ENCODE peak calls at places on chromosomes 12 and 14, in six cellular contexts. One of them, this sample, is unnamed.

GRCh38 chr14:95477411-95478089 is 38.9 kb downstream of the SYNE3 start:
- DNase-seq in kidney epithelial cell: no peak
- DNase-seq in fibroblast of mammary gland: no peak
- DNase-seq in ovary: no peak
- DNase-seq in lower lobe of right lung: no peak
- DNase-seq in heart left ventricle: no peak
- DNase-seq in this sample: no peak

GRCh38 chr12:53978477-53979356 is 4.0 kb upstream of the HOTAIR start:
- DNase-seq in ovary: no peak
- DNase-seq in heart left ventricle: no peak
- DNase-seq in fibroblast of mammary gland: no peak
- DNase-seq in kidney epithelial cell: no peak
- DNase-seq in lower lobe of right lung: no peak
- DNase-seq in this sample: no peak

GRCh38 chr12:56087220-56087619 is 7.3 kb downstream of the ERBB3 start:
- DNase-seq in fibroblast of mammary gland: peak; percentile 41
- DNase-seq in lower lobe of right lung: peak; percentile 94
- DNase-seq in kidney epithelial cell: no peak
- DNase-seq in heart left ventricle: peak; percentile 90
- DNase-seq in ovary: no peak
- DNase-seq in this sample: no peak

GRCh38 chr12:95117178-95117599 is 43.8 kb upstream of the NR2C1 start:
- DNase-seq in heart left ventricle: peak; percentile 50
- DNase-seq in ovary: no peak
- DNase-seq in lower lobe of right lung: no peak
- DNase-seq in fibroblast of mammary gland: peak; percentile 81
- DNase-seq in kidney epithelial cell: no peak
- DNase-seq in this sample: peak; percentile 45

GRCh38 chr12:77521458-77522115 is 309.1 kb upstream of the NAV3 start:
- DNase-seq in fibroblast of mammary gland: peak; percentile 76
- DNase-seq in ovary: no peak
- DNase-seq in heart left ventricle: no peak
- DNase-seq in lower lobe of right lung: no peak
- DNase-seq in kidney epithelial cell: no peak
- DNase-seq in this sample: no peak

GRCh38 chr12:26938660-26939185 is 453 bp downstream of the FGFR1OP2 start:
- DNase-seq in fibroblast of mammary gland: no peak
- DNase-seq in heart left ventricle: no peak
- DNase-seq in ovary: no peak
- DNase-seq in kidney epithelial cell: no peak
- DNase-seq in lower lobe of right lung: no peak
- DNase-seq in this sample: no peak

GRCh38 chr12:9387450-9387849 is 179.3 kb upstream of the PZP start:
- DNase-seq in lower lobe of right lung: no peak
- DNase-seq in heart left ventricle: no peak
- DNase-seq in fibroblast of mammary gland: no peak
- DNase-seq in ovary: no peak
- DNase-seq in kidney epithelial cell: no peak
- DNase-seq in this sample: no peak

GRCh38 chr12:107610030-107610859 is 75.4 kb upstream of the PWP1 start:
- DNase-seq in ovary: no peak
- DNase-seq in kidney epithelial cell: peak; percentile 12
- DNase-seq in fibroblast of mammary gland: peak; percentile 51
- DNase-seq in heart left ventricle: no peak
- DNase-seq in lower lobe of right lung: no peak
- DNase-seq in this sample: no peak

GRCh38 chr12:51265024-51265423 is 5.2 kb downstream of the SMAGP start:
- DNase-seq in lower lobe of right lung: no peak
- DNase-seq in kidney epithelial cell: no peak
- DNase-seq in ovary: no peak
- DNase-seq in fibroblast of mammary gland: no peak
- DNase-seq in heart left ventricle: no peak
- DNase-seq in this sample: no peak

GRCh38 chr14:34361504-34362011 is 100.5 kb downstream of the SPTSSA start:
- DNase-seq in fibroblast of mammary gland: peak; percentile 66
- DNase-seq in heart left ventricle: peak; percentile 34
- DNase-seq in lower lobe of right lung: no peak
- DNase-seq in kidney epithelial cell: no peak
- DNase-seq in ovary: no peak
- DNase-seq in this sample: no peak

GRCh38 chr14:64761441-64762043 is 57.3 kb downstream of the PLEKHG3 start:
- DNase-seq in lower lobe of right lung: peak; percentile 35
- DNase-seq in ovary: peak; percentile 67
- DNase-seq in kidney epithelial cell: no peak
- DNase-seq in heart left ventricle: peak; percentile 46
- DNase-seq in fibroblast of mammary gland: peak; percentile 31
- DNase-seq in this sample: no peak

GRCh38 chr12:88142610-88142991 is 494 bp downstream of the TMTC3 start:
- DNase-seq in fibroblast of mammary gland: no peak
- DNase-seq in heart left ventricle: peak; percentile 31
- DNase-seq in lower lobe of right lung: peak; percentile 57
- DNase-seq in kidney epithelial cell: no peak
- DNase-seq in ovary: peak; percentile 44
- DNase-seq in this sample: peak; percentile 59

GRCh38 chr12:129911437-129912049 is 7.7 kb upstream of the TMEM132D start:
- DNase-seq in lower lobe of right lung: peak; percentile 57
- DNase-seq in fibroblast of mammary gland: peak; percentile 16
- DNase-seq in heart left ventricle: no peak
- DNase-seq in kidney epithelial cell: peak; percentile 14
- DNase-seq in ovary: no peak
- DNase-seq in this sample: no peak

GRCh38 chr14:68547305-68548193 is 245.3 kb downstream of the ZFP36L1 start:
- DNase-seq in fibroblast of mammary gland: peak; percentile 99
- DNase-seq in kidney epithelial cell: no peak
- DNase-seq in ovary: peak; percentile 59
- DNase-seq in heart left ventricle: peak; percentile 88
- DNase-seq in lower lobe of right lung: no peak
- DNase-seq in this sample: no peak

GRCh38 chr12:121472150-121472905 is 72.4 kb downstream of the RNF34 start:
- DNase-seq in lower lobe of right lung: no peak
- DNase-seq in ovary: no peak
- DNase-seq in fibroblast of mammary gland: no peak
- DNase-seq in heart left ventricle: no peak
- DNase-seq in kidney epithelial cell: no peak
- DNase-seq in this sample: no peak

GRCh38 chr12:84069699-84070098 is 842.9 kb downstream of the SLC6A15 start:
- DNase-seq in lower lobe of right lung: no peak
- DNase-seq in heart left ventricle: no peak
- DNase-seq in kidney epithelial cell: no peak
- DNase-seq in fibroblast of mammary gland: peak; percentile 56
- DNase-seq in ovary: no peak
- DNase-seq in this sample: no peak

GRCh38 chr14:60642270-60642789 is 6.9 kb downstream of the SIX1 start:
- DNase-seq in lower lobe of right lung: no peak
- DNase-seq in heart left ventricle: no peak
- DNase-seq in kidney epithelial cell: no peak
- DNase-seq in ovary: no peak
- DNase-seq in fibroblast of mammary gland: no peak
- DNase-seq in this sample: no peak
- H3K4me3 ChIP-seq in lower lobe of right lung: no peak overlapping the region
- H3K4me3 ChIP-seq in heart left ventricle: no peak overlapping the region
- H3K4me3 ChIP-seq in kidney epithelial cell: no peak overlapping the region
- H3K4me3 ChIP-seq in ovary: no peak overlapping the region
- H3K4me3 ChIP-seq in fibroblast of mammary gland: no peak overlapping the region
- H3K4me3 ChIP-seq in this sample: no peak overlapping the region

GRCh38 chr14:67547224-67547780 is 14.2 kb downstream of the PLEKHH1 start:
- DNase-seq in kidney epithelial cell: no peak
- DNase-seq in ovary: no peak
- DNase-seq in fibroblast of mammary gland: no peak
- DNase-seq in lower lobe of right lung: no peak
- DNase-seq in heart left ventricle: no peak
- DNase-seq in this sample: no peak

GRCh38 chr14:67541448-67542387 is 8.6 kb downstream of the PLEKHH1 start:
- DNase-seq in kidney epithelial cell: no peak
- DNase-seq in lower lobe of right lung: no peak
- DNase-seq in heart left ventricle: no peak
- DNase-seq in fibroblast of mammary gland: no peak
- DNase-seq in ovary: no peak
- DNase-seq in this sample: peak; percentile 17

GRCh38 chr14:67539116-67539515 is 6.0 kb downstream of the PLEKHH1 start:
- DNase-seq in heart left ventricle: no peak
- DNase-seq in lower lobe of right lung: no peak
- DNase-seq in fibroblast of mammary gland: no peak
- DNase-seq in kidney epithelial cell: no peak
- DNase-seq in ovary: no peak
- DNase-seq in this sample: no peak

GRCh38 chr14:67544590-67544989 is 11.5 kb downstream of the PLEKHH1 start:
- DNase-seq in lower lobe of right lung: no peak
- DNase-seq in kidney epithelial cell: no peak
- DNase-seq in ovary: no peak
- DNase-seq in heart left ventricle: no peak
- DNase-seq in fibroblast of mammary gland: no peak
- DNase-seq in this sample: no peak
- H3K4me3 ChIP-seq in lower lobe of right lung: no peak overlapping the region
- H3K4me3 ChIP-seq in kidney epithelial cell: no peak overlapping the region
- H3K4me3 ChIP-seq in ovary: no peak overlapping the region
- H3K4me3 ChIP-seq in heart left ventricle: no peak overlapping the region
- H3K4me3 ChIP-seq in fibroblast of mammary gland: no peak overlapping the region
- H3K4me3 ChIP-seq in this sample: no peak overlapping the region

DNA sequence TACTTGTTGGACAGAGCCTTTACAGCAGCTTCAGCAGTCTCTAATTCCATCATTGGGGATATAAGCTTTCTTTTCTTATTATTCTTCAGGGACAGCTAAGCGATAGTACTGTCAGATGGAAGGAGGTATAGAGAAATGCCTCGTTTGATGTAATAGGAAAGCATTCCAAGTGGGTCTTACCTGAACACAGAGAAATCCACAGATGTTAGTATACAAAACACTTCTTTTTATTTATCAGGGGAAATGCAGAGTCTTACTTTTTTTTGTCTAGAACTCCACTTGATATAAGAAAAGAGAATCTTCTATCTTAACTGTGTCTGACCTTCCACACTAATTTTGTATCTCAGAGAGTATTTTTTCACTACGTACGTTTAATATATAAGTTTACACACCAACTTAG is 1.9 kb downstream of the SYT1 start:
- DNase-seq in fibroblast of mammary gland: no peak
- DNase-seq in kidney epithelial cell: no peak
- DNase-seq in lower lobe of right lung: no peak
- DNase-seq in ovary: no peak
- DNase-seq in heart left ventricle: no peak
- DNase-seq in this sample: no peak
- H3K4me3 ChIP-seq in fibroblast of mammary gland: no peak overlapping the region
- H3K4me3 ChIP-seq in kidney epithelial cell: no peak overlapping the region
- H3K4me3 ChIP-seq in lower lobe of right lung: no peak overlapping the region
- H3K4me3 ChIP-seq in ovary: no peak overlapping the region
- H3K4me3 ChIP-seq in heart left ventricle: no peak overlapping the region
- H3K4me3 ChIP-seq in this sample: no peak overlapping the region

GRCh38 chr12:133107121-133107520 is 23.0 kb downstream of the ZNF891 start:
- DNase-seq in ovary: no peak
- DNase-seq in heart left ventricle: no peak
- DNase-seq in fibroblast of mammary gland: no peak
- DNase-seq in kidney epithelial cell: no peak
- DNase-seq in lower lobe of right lung: no peak
- DNase-seq in this sample: no peak
- H3K4me3 ChIP-seq in ovary: no peak overlapping the region
- H3K4me3 ChIP-seq in heart left ventricle: no peak overlapping the region
- H3K4me3 ChIP-seq in fibroblast of mammary gland: no peak overlapping the region
- H3K4me3 ChIP-seq in kidney epithelial cell: no peak overlapping the region
- H3K4me3 ChIP-seq in lower lobe of right lung: no peak overlapping the region
- H3K4me3 ChIP-seq in this sample: peak overlapping the region; percentile 31

GRCh38 chr12:68622250-68622649 is 11.6 kb downstream of the RAP1B start:
- DNase-seq in fibroblast of mammary gland: no peak
- DNase-seq in heart left ventricle: no peak
- DNase-seq in lower lobe of right lung: no peak
- DNase-seq in ovary: no peak
- DNase-seq in kidney epithelial cell: no peak
- DNase-seq in this sample: no peak
- H3K4me3 ChIP-seq in fibroblast of mammary gland: no peak overlapping the region
- H3K4me3 ChIP-seq in heart left ventricle: no peak overlapping the region
- H3K4me3 ChIP-seq in lower lobe of right lung: no peak overlapping the region
- H3K4me3 ChIP-seq in ovary: no peak overlapping the region
- H3K4me3 ChIP-seq in kidney epithelial cell: no peak overlapping the region
- H3K4me3 ChIP-seq in this sample: peak overlapping the region; percentile 1

GRCh38 chr12:57783861-57784260 is 1.3 kb downstream of the TSFM start:
- DNase-seq in kidney epithelial cell: no peak
- DNase-seq in fibroblast of mammary gland: no peak
- DNase-seq in ovary: no peak
- DNase-seq in lower lobe of right lung: no peak
- DNase-seq in heart left ventricle: no peak
- DNase-seq in this sample: no peak
- H3K4me3 ChIP-seq in kidney epithelial cell: no peak overlapping the region
- H3K4me3 ChIP-seq in fibroblast of mammary gland: no peak overlapping the region
- H3K4me3 ChIP-seq in ovary: peak overlapping the region; percentile 93
- H3K4me3 ChIP-seq in lower lobe of right lung: peak overlapping the region; percentile 93
- H3K4me3 ChIP-seq in heart left ventricle: no peak overlapping the region
- H3K4me3 ChIP-seq in this sample: no peak overlapping the region

DNA sequence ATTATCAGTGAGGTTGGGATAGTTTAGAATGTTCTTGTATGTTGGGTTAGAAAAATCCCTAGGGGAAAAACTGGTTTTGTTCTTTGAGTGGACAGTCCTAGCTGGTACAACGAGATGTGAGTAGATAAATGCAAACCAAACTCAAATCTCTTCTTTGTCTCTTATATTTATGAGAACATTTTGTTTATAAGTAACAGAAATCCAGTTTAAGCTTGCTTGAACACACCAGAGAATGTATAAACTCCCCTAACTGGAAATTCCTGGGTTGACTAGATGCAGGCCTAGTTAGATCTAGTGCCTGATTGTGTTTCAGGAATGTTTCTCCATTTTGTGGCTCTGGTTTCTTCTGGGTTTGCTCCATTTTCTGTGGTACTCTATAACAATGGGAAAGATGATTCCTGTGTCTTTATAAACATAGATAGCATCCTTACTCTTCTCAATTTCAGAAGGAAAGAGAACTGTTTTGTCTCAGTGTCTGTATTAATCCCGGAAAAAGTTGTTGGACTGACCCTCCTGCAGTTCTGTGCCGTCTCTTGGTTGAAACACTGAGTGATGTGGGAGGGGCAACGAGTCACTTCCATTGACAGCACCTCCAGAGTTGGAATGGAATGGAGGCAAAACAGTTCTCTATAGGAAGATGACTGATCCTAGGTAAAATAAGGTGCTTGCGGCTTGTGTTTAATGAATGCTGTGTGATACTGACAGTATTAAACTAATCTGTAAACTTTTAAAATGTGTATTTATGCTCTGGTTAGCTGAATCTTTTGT is 244.8 kb downstream of the TMTC2 start:
- DNase-seq in heart left ventricle: no peak
- DNase-seq in ovary: no peak
- DNase-seq in fibroblast of mammary gland: no peak
- DNase-seq in lower lobe of right lung: no peak
- DNase-seq in kidney epithelial cell: no peak
- DNase-seq in this sample: no peak
- H3K4me3 ChIP-seq in heart left ventricle: no peak overlapping the region
- H3K4me3 ChIP-seq in ovary: no peak overlapping the region
- H3K4me3 ChIP-seq in fibroblast of mammary gland: no peak overlapping the region
- H3K4me3 ChIP-seq in lower lobe of right lung: no peak overlapping the region
- H3K4me3 ChIP-seq in kidney epithelial cell: no peak overlapping the region
- H3K4me3 ChIP-seq in this sample: no peak overlapping the region

DNA sequence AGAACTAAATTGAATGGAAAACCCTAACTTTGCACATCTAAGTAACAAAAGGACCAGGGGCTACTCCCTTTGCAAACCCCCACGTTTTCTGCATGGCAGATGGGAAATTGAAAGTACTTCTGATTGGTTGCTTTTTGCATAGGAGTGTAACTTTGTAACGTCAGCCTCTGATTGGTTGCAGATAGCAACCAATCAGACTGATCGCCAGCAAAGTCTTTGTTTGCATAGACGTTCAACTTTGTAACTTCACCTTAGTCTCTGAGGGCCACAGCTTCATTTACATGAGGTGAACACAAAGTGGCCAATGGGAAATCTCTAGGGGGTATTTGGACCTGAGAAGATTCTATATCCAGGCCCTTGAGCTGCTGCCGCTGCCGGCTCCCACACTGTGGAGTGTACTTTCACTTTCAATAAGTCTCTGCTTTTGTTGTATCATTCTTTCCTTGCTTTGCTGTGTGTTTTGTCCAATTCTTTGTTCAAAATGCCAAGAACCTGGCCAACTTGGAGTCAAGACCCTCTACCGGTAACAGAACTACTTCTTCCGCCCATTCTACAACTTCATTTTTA is 102.5 kb upstream of the PRICKLE1 start:
- DNase-seq in kidney epithelial cell: no peak
- DNase-seq in lower lobe of right lung: no peak
- DNase-seq in ovary: no peak
- DNase-seq in fibroblast of mammary gland: peak; percentile 39
- DNase-seq in heart left ventricle: no peak
- DNase-seq in this sample: no peak
- H3K4me3 ChIP-seq in kidney epithelial cell: no peak overlapping the region
- H3K4me3 ChIP-seq in lower lobe of right lung: peak overlapping the region; percentile 40
- H3K4me3 ChIP-seq in ovary: peak overlapping the region; percentile 39
- H3K4me3 ChIP-seq in fibroblast of mammary gland: peak overlapping the region; percentile 32
- H3K4me3 ChIP-seq in heart left ventricle: peak overlapping the region; percentile 7
- H3K4me3 ChIP-seq in this sample: no peak overlapping the region